ENCODE peak calls at places on chromosomes 4 and X, in four cellular contexts. S is IMR-90, X is H9, Y is H1. E is an unnamed sample.

GRCh38 chr4:7828011-7828720 is 111.5 kb downstream of the AFAP1 start:
- DNase-seq in S (peak; percentile 100), X (no peak), Y (no peak), E (peak; percentile 89)

GRCh38 chr4:185479507-185479971 is 8.0 kb upstream of the CCDC110 start:
- DNase-seq in S (no peak), X (no peak), Y (no peak), E (no peak)

GRCh38 chr4:105556175-105556574 is 3.8 kb downstream of the ARHGEF38 start:
- DNase-seq in S (no peak), X (no peak), Y (no peak), E (no peak)

GRCh38 chr4:76458829-76459228 is 23.8 kb downstream of the SHROOM3 start:
- DNase-seq in S (no peak), X (no peak), Y (no peak), E (peak; percentile 56)

GRCh38 chr4:76441881-76442280 is 6.9 kb downstream of the SHROOM3 start:
- DNase-seq in S (no peak), X (no peak), Y (no peak), E (no peak)

GRCh38 chrX:103754401-103754800 is 22.2 kb upstream of the PLP1 start:
- DNase-seq in S (no peak), X (no peak), Y (no peak), E (no peak)

GRCh38 chr4:142558851-142559250 is 287.2 kb downstream of the INPP4B start:
- DNase-seq in S (peak; percentile 21), X (no peak), Y (no peak), E (peak; percentile 22)

GRCh38 chrX:124232523-124233201 is 99.8 kb upstream of the TEX13D start:
- DNase-seq in S (no peak), X (no peak), Y (no peak), E (peak; percentile 16)

GRCh38 chrX:41923925-41924693 is 755 bp upstream of the CASK start:
- DNase-seq in S (peak; percentile 26), X (peak; percentile 40), Y (no peak), E (peak; percentile 51)

GRCh38 chrX:103464071-103464773 is 55.1 kb downstream of the RAB40A start:
- DNase-seq in S (peak; percentile 47), X (peak; percentile 57), Y (no peak), E (peak; percentile 76)

GRCh38 chr4:13921805-13922204 is 294.3 kb upstream of the BOD1L1 start:
- DNase-seq in S (peak; percentile 69), X (no peak), Y (no peak), E (no peak)

GRCh38 chrX:28586891-28587635 is at the start of gene IL1RAPL1:
- DNase-seq in S (peak; percentile 81), X (no peak), Y (no peak), E (peak; percentile 38)

GRCh38 chr4:182062936-182063335 is 180.3 kb upstream of the TENM3 start:
- DNase-seq in S (peak; percentile 91), X (no peak), Y (no peak), E (no peak)

GRCh38 chr4:95124906-95125504 is 367.2 kb downstream of the BMPR1B start:
- DNase-seq in S (peak; percentile 76), X (peak; percentile 41), Y (no peak), E (peak; percentile 81)

GRCh38 chr4:71163317-71163716 is 169.9 kb downstream of the DCK start:
- DNase-seq in S (peak; percentile 60), X (no peak), Y (no peak), E (no peak)

GRCh38 chr4:53461244-53461643 is 83.8 kb downstream of the FIP1L1 start:
- DNase-seq in S (peak; percentile 30), X (no peak), Y (no peak), E (peak; percentile 3)

GRCh38 chrX:74492720-74493201 is 71.5 kb downstream of the SLC16A2 start:
- DNase-seq in S (no peak), X (peak; percentile 64), Y (peak; percentile 66), E (peak; percentile 69)

GRCh38 chr4:177484613-177485021 is 42.4 kb upstream of the AGA start:
- DNase-seq in S (peak; percentile 97), X (no peak), Y (no peak), E (peak; percentile 50)

GRCh38 chr4:158139086-158139485 is 33.7 kb downstream of the GASK1B start:
- DNase-seq in S (peak; percentile 45), X (no peak), Y (no peak), E (no peak)

GRCh38 chr4:57430706-57431105 is 320.5 kb upstream of the IGFBP7 start:
- DNase-seq in S (no peak), X (no peak), Y (no peak), E (no peak)

GRCh38 chr4:147984065-147984777 is 252.3 kb downstream of the ARHGAP10 start:
- DNase-seq in S (peak; percentile 54), X (peak; percentile 83), Y (peak; percentile 67), E (peak; percentile 90)

GRCh38 chr4:25484243-25484721 is 107.2 kb downstream of the ANAPC4 start:
- DNase-seq in S (no peak), X (no peak), Y (no peak), E (peak; percentile 6)

DNA sequence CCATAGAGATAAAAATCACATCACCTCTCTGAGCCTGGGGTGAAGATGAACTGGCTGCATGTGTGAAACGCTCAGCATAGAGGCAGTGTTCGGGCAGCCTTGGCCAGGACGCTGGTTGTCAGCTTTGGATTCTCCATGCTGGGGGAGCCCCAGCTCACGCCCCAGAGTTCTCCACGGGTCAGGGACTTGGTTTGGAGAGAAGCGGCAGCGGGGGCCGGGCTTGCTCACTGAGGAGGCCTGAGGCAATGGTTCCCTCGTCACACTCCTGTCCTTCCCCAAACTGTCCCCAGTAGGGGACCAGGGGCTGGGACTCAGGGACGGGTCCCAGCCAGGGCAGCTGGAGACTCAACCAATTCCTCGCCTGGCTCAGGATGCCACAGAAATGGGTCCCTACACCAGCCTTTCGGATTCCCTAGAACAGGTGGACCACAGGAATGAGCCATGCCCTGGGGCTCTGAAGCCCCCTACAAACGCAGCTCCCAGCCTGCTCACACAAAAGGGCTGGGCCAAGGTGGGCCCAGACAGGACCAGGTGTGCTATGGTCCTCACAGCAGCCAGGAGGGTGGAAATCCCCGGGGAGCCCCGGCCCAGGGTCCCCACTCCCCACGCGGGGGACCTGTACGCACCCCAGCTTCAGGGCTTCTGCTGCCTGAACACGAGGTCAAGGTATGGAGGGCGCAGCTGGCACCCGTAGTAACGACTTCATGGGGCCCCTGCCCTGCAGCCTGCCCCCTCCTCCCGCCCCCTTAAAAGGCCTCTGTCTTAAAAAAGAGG is 1.4 kb downstream of the MXD4 start:
- DNase-seq in S (no peak), X (peak; percentile 23), Y (no peak), E (no peak)
- H3K4ac ChIP-seq in S (peak overlapping the region; percentile 85), X (no peak overlapping the region), Y (no peak overlapping the region), E (no peak overlapping the region)

GRCh38 chr4:54493862-54494261 is 163.9 kb upstream of the KIT start:
- DNase-seq in S (peak; percentile 6), X (no peak), Y (no peak), E (no peak)
- H3K56ac ChIP-seq in S (no peak overlapping the region), X (no peak overlapping the region), Y (no peak overlapping the region), E (no peak overlapping the region)

GRCh38 chr4:139144911-139145551 is 32.0 kb downstream of the ELF2 start:
- DNase-seq in S (no peak), X (no peak), Y (no peak), E (peak; percentile 95)
- H3K4ac ChIP-seq in S (no peak overlapping the region), X (no peak overlapping the region), Y (no peak overlapping the region), E (no peak overlapping the region)

GRCh38 chr4:34293459-34293858 is 1950.9 kb downstream of the ARAP2 start:
- DNase-seq in S (no peak), X (no peak), Y (no peak), E (no peak)
- H3K56ac ChIP-seq in S (no peak overlapping the region), X (no peak overlapping the region), Y (no peak overlapping the region), E (no peak overlapping the region)

GRCh38 chrX:47560179-47560830 is 700 bp upstream of the ARAF start:
- DNase-seq in S (peak; percentile 34), X (no peak), Y (no peak), E (no peak)
- H3K4ac ChIP-seq in S (peak overlapping the region; percentile 55), X (no peak overlapping the region), Y (no peak overlapping the region), E (peak overlapping the region; percentile 31)